ENCODE peak calls at places on chromosomes 3 and 15, in seven cellular contexts. F is K562, P is H1, U is GM12878, L is SK-N-SH, Q is HCT116, K is HepG2. M is an unnamed sample.

GRCh38 chr3:27278391-27279055 is 90.7 kb downstream of the NEK10 start:
- DNase-seq in F (no peak), P (no peak), U (no peak), L (no peak), Q (no peak), K (peak), M (no peak)

GRCh38 chr3:192915724-192916123 is 1.9 kb downstream of the MB21D2 start:
- DNase-seq in F (no peak), P (no peak), U (no peak), L (no peak), Q (no peak), K (no peak), M (no peak)

GRCh38 chr3:186909078-186909853 is 21.1 kb upstream of the ST6GAL1 start:
- DNase-seq in F (peak), P (no peak), U (no peak), L (no peak), Q (no peak), K (peak), M (no peak)

GRCh38 chr3:80233576-80233975 is 465.8 kb upstream of the ROBO1 start:
- DNase-seq in F (no peak), P (no peak), U (no peak), L (no peak), Q (no peak), K (no peak), M (no peak)

GRCh38 chr15:46344906-46345305 is 710.1 kb downstream of the SQOR start:
- DNase-seq in F (no peak), P (no peak), U (no peak), L (no peak), Q (no peak), K (no peak), M (no peak)

GRCh38 chr3:167973046-167973445 is 122.7 kb downstream of the GOLIM4 start:
- DNase-seq in F (no peak), P (no peak), U (no peak), L (no peak), Q (no peak), K (no peak), M (no peak)

GRCh38 chr3:115285001-115285400 is 137.9 kb upstream of the ZBTB20 start:
- DNase-seq in F (no peak), P (no peak), U (no peak), L (no peak), Q (no peak), K (no peak), M (no peak)

GRCh38 chr3:107523361-107524213 is 825 bp downstream of the BBX start:
- DNase-seq in F (peak), P (no peak), U (no peak), L (peak), Q (no peak), K (peak), M (no peak)

GRCh38 chr3:33360136-33360825 is 79.9 kb downstream of the UBP1 start:
- DNase-seq in F (no peak), P (no peak), U (no peak), L (no peak), Q (peak), K (peak), M (peak)

GRCh38 chr3:189941679-189942078 is 179.0 kb downstream of the P3H2 start:
- DNase-seq in F (no peak), P (no peak), U (no peak), L (no peak), Q (no peak), K (peak), M (no peak)

GRCh38 chr3:41418961-41419691 is 219.8 kb downstream of the CTNNB1 start:
- DNase-seq in F (no peak), P (no peak), U (no peak), L (no peak), Q (peak), K (peak), M (peak)

GRCh38 chr3:45330500-45331295 is 57.7 kb upstream of the LARS2 start:
- DNase-seq in F (no peak), P (no peak), U (no peak), L (no peak), Q (no peak), K (no peak), M (no peak)

GRCh38 chr15:84638103-84638502 is 16.0 kb downstream of the WDR73 start:
- DNase-seq in F (peak), P (no peak), U (no peak), L (no peak), Q (no peak), K (peak), M (no peak)

DNA sequence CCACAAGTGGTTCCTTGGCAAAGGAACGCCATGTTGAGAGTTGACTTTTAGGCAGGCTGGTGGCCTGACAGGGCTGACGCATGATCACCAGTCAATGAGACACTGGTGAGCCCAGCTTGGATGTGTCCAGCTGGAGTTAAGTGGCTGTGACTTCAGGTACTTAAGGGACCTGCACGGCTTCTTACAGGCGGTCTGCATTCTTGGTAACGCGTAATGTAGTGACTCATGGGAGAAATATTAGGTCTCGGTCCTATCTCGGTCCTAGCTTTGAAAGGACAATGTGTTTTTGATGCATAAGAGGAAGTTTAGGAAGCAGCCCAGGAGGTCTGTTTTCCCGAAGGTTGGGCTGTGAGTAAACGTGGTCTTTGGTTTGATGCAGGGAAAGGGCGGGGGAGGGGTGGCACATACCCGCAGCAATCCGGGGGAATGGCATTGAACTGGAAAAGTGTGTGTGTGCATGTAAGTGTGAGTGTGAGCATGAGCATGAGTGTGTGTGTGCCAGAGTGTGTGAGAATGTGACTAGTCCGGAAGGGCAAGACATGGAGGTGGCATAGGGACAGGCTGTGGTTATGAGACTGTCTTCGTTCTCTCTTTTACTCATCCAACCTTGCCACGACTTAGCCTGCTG is 55.3 kb downstream of the FAM43A start:
- DNase-seq in F (no peak), P (no peak), U (no peak), L (no peak), Q (peak), K (peak), M (no peak)
- TF ChIP-seq POLR2AphosphoS5 in F (no peak), P (no peak), U (no peak), L (no peak), Q (peak), K (no peak), M (no peak)

GRCh38 chr15:40539030-40539429 is 25.8 kb downstream of the CCDC32 start:
- DNase-seq in F (no peak), P (no peak), U (no peak), L (peak), Q (no peak), K (no peak), M (no peak)
- TF ChIP-seq SIN3A in F (no peak), P (no peak), U (no peak), L (no peak), Q (no peak), K (no peak), M (no peak)

GRCh38 chr3:111899966-111900365 is 40.9 kb downstream of the PHLDB2 start:
- DNase-seq in F (no peak), P (no peak), U (no peak), L (no peak), Q (no peak), K (no peak), M (no peak)

GRCh38 chr3:111901617-111902016 is 42.6 kb downstream of the PHLDB2 start:
- DNase-seq in F (no peak), P (no peak), U (no peak), L (peak), Q (no peak), K (no peak), M (no peak)

GRCh38 chr3:111902534-111902933 is 43.5 kb downstream of the PHLDB2 start:
- DNase-seq in F (no peak), P (no peak), U (no peak), L (no peak), Q (no peak), K (no peak), M (no peak)

GRCh38 chr3:111904376-111905241 is 45.5 kb downstream of the PHLDB2 start:
- DNase-seq in F (no peak), P (no peak), U (no peak), L (no peak), Q (peak), K (peak), M (no peak)

DNA sequence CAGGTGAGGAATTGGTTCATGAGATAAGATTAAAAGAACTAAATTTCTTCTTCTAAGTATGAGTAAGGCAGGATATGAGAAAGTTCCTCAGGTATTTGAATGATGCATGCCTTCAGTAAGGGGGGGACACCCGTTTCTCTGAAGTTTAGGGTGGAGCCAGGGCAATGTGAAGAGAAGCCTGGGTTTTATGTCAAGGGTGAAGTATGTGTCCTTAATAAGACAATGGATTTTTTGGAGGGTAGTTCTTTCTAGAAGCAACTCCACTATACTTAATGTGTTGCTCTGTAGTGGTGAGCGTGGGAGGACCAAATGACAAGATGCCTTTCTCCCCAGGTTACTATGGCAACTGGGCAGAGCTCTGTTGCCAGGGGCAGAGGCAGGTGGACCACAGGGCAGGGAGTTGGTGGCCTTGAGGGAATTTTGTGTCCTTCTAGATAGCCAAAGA is 44.0 kb downstream of the PHLDB2 start:
- DNase-seq in F (no peak), P (no peak), U (no peak), L (no peak), Q (peak), K (no peak), M (no peak)
- TF ChIP-seq POLR2AphosphoS5 in F (no peak), P (no peak), U (no peak), L (no peak), Q (peak), K (no peak), M (no peak)

GRCh38 chr15:92409006-92409405 is 15.3 kb downstream of the ST8SIA2 start:
- DNase-seq in F (no peak), P (no peak), U (no peak), L (peak), Q (no peak), K (no peak), M (no peak)
- TF ChIP-seq SIN3A in F (no peak), P (no peak), U (no peak), L (no peak), Q (no peak), K (no peak), M (no peak)